ENCODE peak calls at places on chromosomes 7 and 10, in six cellular contexts. One of them, this sample, is unnamed.

GRCh38 chr10:70990661-70991060 is 102.3 kb upstream of the PCBD1 start:
- DNase-seq in CD8-positive, alpha-beta memory T cell: no peak
- DNase-seq in tibial nerve: no peak
- DNase-seq in mammary epithelial cell: no peak
- DNase-seq in SJCRH30: no peak
- DNase-seq in heart right ventricle: no peak
- DNase-seq in this sample: no peak

GRCh38 chr10:35470535-35470934 is 134.2 kb downstream of the CCNY start:
- DNase-seq in heart right ventricle: no peak
- DNase-seq in tibial nerve: no peak
- DNase-seq in mammary epithelial cell: no peak
- DNase-seq in CD8-positive, alpha-beta memory T cell: no peak
- DNase-seq in SJCRH30: no peak
- DNase-seq in this sample: no peak

GRCh38 chr7:16668978-16669377 is 23.0 kb downstream of the BZW2 start:
- DNase-seq in heart right ventricle: no peak
- DNase-seq in SJCRH30: no peak
- DNase-seq in tibial nerve: no peak
- DNase-seq in mammary epithelial cell: no peak
- DNase-seq in CD8-positive, alpha-beta memory T cell: no peak
- DNase-seq in this sample: no peak

GRCh38 chr10:14547826-14548225 is 217.1 kb upstream of the FRMD4A start:
- DNase-seq in mammary epithelial cell: no peak
- DNase-seq in heart right ventricle: no peak
- DNase-seq in SJCRH30: peak; percentile 16
- DNase-seq in tibial nerve: no peak
- DNase-seq in CD8-positive, alpha-beta memory T cell: no peak
- DNase-seq in this sample: no peak

GRCh38 chr10:103757531-103758293 is 97.7 kb downstream of the SH3PXD2A start:
- DNase-seq in CD8-positive, alpha-beta memory T cell: peak; percentile 15
- DNase-seq in mammary epithelial cell: peak; percentile 96
- DNase-seq in tibial nerve: peak; percentile 27
- DNase-seq in SJCRH30: no peak
- DNase-seq in heart right ventricle: peak; percentile 67
- DNase-seq in this sample: peak; percentile 84

GRCh38 chr7:11750191-11750590 is 81.8 kb downstream of the THSD7A start:
- DNase-seq in CD8-positive, alpha-beta memory T cell: no peak
- DNase-seq in heart right ventricle: no peak
- DNase-seq in mammary epithelial cell: no peak
- DNase-seq in SJCRH30: no peak
- DNase-seq in tibial nerve: no peak
- DNase-seq in this sample: no peak

GRCh38 chr7:73454424-73454823 is 20.8 kb downstream of the FZD9 start:
- DNase-seq in CD8-positive, alpha-beta memory T cell: no peak
- DNase-seq in tibial nerve: no peak
- DNase-seq in SJCRH30: no peak
- DNase-seq in mammary epithelial cell: no peak
- DNase-seq in heart right ventricle: no peak
- DNase-seq in this sample: no peak

GRCh38 chr7:32890553-32891045 is 961 bp downstream of the KBTBD2 start:
- DNase-seq in mammary epithelial cell: peak; percentile 69
- DNase-seq in SJCRH30: peak; percentile 57
- DNase-seq in heart right ventricle: peak; percentile 30
- DNase-seq in CD8-positive, alpha-beta memory T cell: peak; percentile 24
- DNase-seq in tibial nerve: peak; percentile 49
- DNase-seq in this sample: no peak

GRCh38 chr7:3943779-3944520 is 642.9 kb downstream of the SDK1 start:
- DNase-seq in mammary epithelial cell: no peak
- DNase-seq in CD8-positive, alpha-beta memory T cell: no peak
- DNase-seq in tibial nerve: no peak
- DNase-seq in heart right ventricle: no peak
- DNase-seq in SJCRH30: no peak
- DNase-seq in this sample: no peak

GRCh38 chr10:76675951-76676587 is 961.5 kb downstream of the KCNMA1 start:
- DNase-seq in SJCRH30: peak; percentile 33
- DNase-seq in heart right ventricle: peak; percentile 15
- DNase-seq in CD8-positive, alpha-beta memory T cell: no peak
- DNase-seq in mammary epithelial cell: peak; percentile 4
- DNase-seq in tibial nerve: peak; percentile 57
- DNase-seq in this sample: peak; percentile 88

GRCh38 chr7:88586219-88586618 is 173.3 kb upstream of the ZNF804B start:
- DNase-seq in SJCRH30: no peak
- DNase-seq in tibial nerve: no peak
- DNase-seq in heart right ventricle: no peak
- DNase-seq in CD8-positive, alpha-beta memory T cell: no peak
- DNase-seq in mammary epithelial cell: no peak
- DNase-seq in this sample: no peak

GRCh38 chr7:16989883-16990413 is 108.2 kb upstream of the AGR3 start:
- DNase-seq in mammary epithelial cell: peak; percentile 94
- DNase-seq in SJCRH30: peak; percentile 92
- DNase-seq in CD8-positive, alpha-beta memory T cell: no peak
- DNase-seq in tibial nerve: peak; percentile 90
- DNase-seq in heart right ventricle: peak; percentile 55
- DNase-seq in this sample: no peak

GRCh38 chr10:666237-667012 is 23.0 kb downstream of the DIP2C start:
- DNase-seq in tibial nerve: no peak
- DNase-seq in CD8-positive, alpha-beta memory T cell: no peak
- DNase-seq in mammary epithelial cell: no peak
- DNase-seq in heart right ventricle: no peak
- DNase-seq in SJCRH30: no peak
- DNase-seq in this sample: no peak

GRCh38 chr7:147432068-147432467 is 1158.5 kb upstream of the C7orf33 start:
- DNase-seq in tibial nerve: no peak
- DNase-seq in mammary epithelial cell: no peak
- DNase-seq in CD8-positive, alpha-beta memory T cell: no peak
- DNase-seq in SJCRH30: peak; percentile 41
- DNase-seq in heart right ventricle: no peak
- DNase-seq in this sample: no peak

GRCh38 chr10:354901-355617 is 219.8 kb downstream of the ZMYND11 start:
- DNase-seq in CD8-positive, alpha-beta memory T cell: no peak
- DNase-seq in heart right ventricle: no peak
- DNase-seq in SJCRH30: no peak
- DNase-seq in tibial nerve: no peak
- DNase-seq in mammary epithelial cell: no peak
- DNase-seq in this sample: no peak

GRCh38 chr7:21969822-21970221 is 24.1 kb upstream of the CDCA7L start:
- DNase-seq in heart right ventricle: no peak
- DNase-seq in mammary epithelial cell: no peak
- DNase-seq in SJCRH30: no peak
- DNase-seq in CD8-positive, alpha-beta memory T cell: no peak
- DNase-seq in tibial nerve: no peak
- DNase-seq in this sample: no peak

GRCh38 chr10:43680035-43680434 is 31.4 kb upstream of the ZNF32 start:
- DNase-seq in CD8-positive, alpha-beta memory T cell: no peak
- DNase-seq in heart right ventricle: no peak
- DNase-seq in mammary epithelial cell: peak; percentile 14
- DNase-seq in tibial nerve: no peak
- DNase-seq in SJCRH30: no peak
- DNase-seq in this sample: no peak

GRCh38 chr10:84310470-84310869 is 17.9 kb upstream of the CCSER2 start:
- DNase-seq in SJCRH30: no peak
- DNase-seq in mammary epithelial cell: no peak
- DNase-seq in CD8-positive, alpha-beta memory T cell: no peak
- DNase-seq in heart right ventricle: no peak
- DNase-seq in tibial nerve: no peak
- DNase-seq in this sample: no peak

GRCh38 chr7:49866910-49867309 is 93.5 kb downstream of the VWC2 start:
- DNase-seq in heart right ventricle: no peak
- DNase-seq in SJCRH30: no peak
- DNase-seq in tibial nerve: no peak
- DNase-seq in CD8-positive, alpha-beta memory T cell: no peak
- DNase-seq in mammary epithelial cell: no peak
- DNase-seq in this sample: no peak

GRCh38 chr10:12720217-12720981 is 281.1 kb downstream of the CCDC3 start:
- DNase-seq in mammary epithelial cell: peak; percentile 97
- DNase-seq in SJCRH30: peak; percentile 77
- DNase-seq in heart right ventricle: peak; percentile 54
- DNase-seq in CD8-positive, alpha-beta memory T cell: no peak
- DNase-seq in tibial nerve: peak; percentile 93
- DNase-seq in this sample: peak; percentile 94
- H3K27ac ChIP-seq in mammary epithelial cell: peak overlapping the region; percentile 36
- H3K27ac ChIP-seq in SJCRH30: peak overlapping the region; percentile 8
- H3K27ac ChIP-seq in heart right ventricle: peak overlapping the region; percentile 24
- H3K27ac ChIP-seq in CD8-positive, alpha-beta memory T cell: no peak overlapping the region
- H3K27ac ChIP-seq in tibial nerve: peak overlapping the region; percentile 15
- H3K27ac ChIP-seq in this sample: peak overlapping the region; percentile 52

GRCh38 chr10:124223001-124223710 is 129.8 kb upstream of the CHST15 start:
- DNase-seq in SJCRH30: no peak
- DNase-seq in mammary epithelial cell: no peak
- DNase-seq in tibial nerve: no peak
- DNase-seq in CD8-positive, alpha-beta memory T cell: no peak
- DNase-seq in heart right ventricle: no peak
- DNase-seq in this sample: no peak

GRCh38 chr10:124222298-124223000 is 129.1 kb upstream of the CHST15 start:
- DNase-seq in heart right ventricle: no peak
- DNase-seq in CD8-positive, alpha-beta memory T cell: no peak
- DNase-seq in SJCRH30: peak; percentile 61
- DNase-seq in mammary epithelial cell: no peak
- DNase-seq in tibial nerve: no peak
- DNase-seq in this sample: peak; percentile 69

GRCh38 chr10:124224331-124225028 is 131.1 kb upstream of the CHST15 start:
- DNase-seq in SJCRH30: no peak
- DNase-seq in CD8-positive, alpha-beta memory T cell: no peak
- DNase-seq in tibial nerve: no peak
- DNase-seq in heart right ventricle: no peak
- DNase-seq in mammary epithelial cell: peak; percentile 64
- DNase-seq in this sample: peak; percentile 84

GRCh38 chr10:124225029-124225467 is 131.7 kb upstream of the CHST15 start:
- DNase-seq in heart right ventricle: no peak
- DNase-seq in tibial nerve: no peak
- DNase-seq in mammary epithelial cell: no peak
- DNase-seq in CD8-positive, alpha-beta memory T cell: no peak
- DNase-seq in SJCRH30: peak; percentile 9
- DNase-seq in this sample: no peak

GRCh38 chr10:124223711-124224085 is 130.3 kb upstream of the CHST15 start:
- DNase-seq in mammary epithelial cell: no peak
- DNase-seq in CD8-positive, alpha-beta memory T cell: no peak
- DNase-seq in tibial nerve: no peak
- DNase-seq in SJCRH30: no peak
- DNase-seq in heart right ventricle: no peak
- DNase-seq in this sample: peak; percentile 33
- H3K9me3 ChIP-seq in mammary epithelial cell: peaks cover 3% of the 10 kb centered on the region
- H3K9me3 ChIP-seq in CD8-positive, alpha-beta memory T cell: no peaks in the 10 kb centered on the region
- H3K9me3 ChIP-seq in tibial nerve: no peaks in the 10 kb centered on the region
- H3K9me3 ChIP-seq in SJCRH30: no peaks in the 10 kb centered on the region
- H3K9me3 ChIP-seq in heart right ventricle: peaks cover 5% of the 10 kb centered on the region
- H3K9me3 ChIP-seq in this sample: no peaks in the 10 kb centered on the region

DNA sequence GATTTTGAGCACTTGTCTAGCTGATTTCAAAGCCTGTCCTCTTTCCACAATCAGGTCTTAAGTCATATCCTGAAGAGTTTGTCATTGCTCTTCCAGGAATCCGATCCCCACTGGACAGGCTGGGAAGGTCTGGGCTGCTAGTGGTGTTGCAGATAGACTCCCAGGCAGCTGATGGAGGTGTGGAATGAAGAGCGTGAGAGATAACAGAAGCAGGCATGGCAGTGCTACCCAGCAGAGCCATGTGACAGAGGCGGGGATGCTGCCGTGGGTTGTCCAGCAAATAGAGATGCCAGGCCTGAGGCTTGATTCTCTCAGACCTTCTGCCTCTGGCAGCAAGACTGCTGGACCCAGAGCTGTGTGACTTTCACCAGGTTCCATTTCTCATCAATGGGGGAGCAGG is 116.5 kb upstream of the EEPD1 start:
- DNase-seq in CD8-positive, alpha-beta memory T cell: no peak
- DNase-seq in mammary epithelial cell: peak; percentile 7
- DNase-seq in tibial nerve: no peak
- DNase-seq in heart right ventricle: peak; percentile 54
- DNase-seq in SJCRH30: no peak
- DNase-seq in this sample: no peak
- H3K27ac ChIP-seq in CD8-positive, alpha-beta memory T cell: no peak overlapping the region
- H3K27ac ChIP-seq in mammary epithelial cell: peak overlapping the region; percentile 44
- H3K27ac ChIP-seq in tibial nerve: peak overlapping the region; percentile 67
- H3K27ac ChIP-seq in heart right ventricle: peak overlapping the region; percentile 87
- H3K27ac ChIP-seq in SJCRH30: no peak overlapping the region
- H3K27ac ChIP-seq in this sample: no peak overlapping the region

DNA sequence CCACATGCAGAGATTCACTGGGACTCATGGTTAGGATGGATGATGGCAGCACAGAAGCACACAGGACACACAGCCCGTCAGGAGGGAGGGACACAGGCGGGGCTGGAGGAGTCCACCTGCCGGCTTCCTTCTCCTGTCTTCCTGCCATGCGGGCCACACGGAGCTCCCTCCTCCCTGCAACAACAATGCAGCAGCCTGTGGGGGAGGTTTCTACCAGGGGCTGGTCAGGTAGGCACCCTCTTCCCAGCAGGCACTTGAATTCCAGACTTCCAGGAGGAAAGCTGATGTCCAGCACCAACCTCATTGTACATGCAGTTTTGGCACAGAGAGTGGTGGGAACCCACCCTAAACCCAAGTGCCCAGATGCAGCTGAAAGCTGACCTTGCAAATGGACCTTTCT is 341.2 kb downstream of the GLRX3 start:
- DNase-seq in heart right ventricle: no peak
- DNase-seq in tibial nerve: no peak
- DNase-seq in CD8-positive, alpha-beta memory T cell: no peak
- DNase-seq in mammary epithelial cell: no peak
- DNase-seq in SJCRH30: no peak
- DNase-seq in this sample: no peak
- H3K9me3 ChIP-seq in heart right ventricle: no peaks in the 10 kb centered on the region
- H3K9me3 ChIP-seq in tibial nerve: no peaks in the 10 kb centered on the region
- H3K9me3 ChIP-seq in CD8-positive, alpha-beta memory T cell: no peaks in the 10 kb centered on the region
- H3K9me3 ChIP-seq in mammary epithelial cell: peaks cover 53% of the 10 kb centered on the region
- H3K9me3 ChIP-seq in SJCRH30: no peaks in the 10 kb centered on the region
- H3K9me3 ChIP-seq in this sample: no peaks in the 10 kb centered on the region

GRCh38 chr7:125136755-125137547 is 207.3 kb upstream of the POT1 start:
- DNase-seq in CD8-positive, alpha-beta memory T cell: no peak
- DNase-seq in mammary epithelial cell: peak; percentile 96
- DNase-seq in SJCRH30: no peak
- DNase-seq in heart right ventricle: no peak
- DNase-seq in tibial nerve: no peak
- DNase-seq in this sample: no peak
- H3K27ac ChIP-seq in CD8-positive, alpha-beta memory T cell: no peak overlapping the region
- H3K27ac ChIP-seq in mammary epithelial cell: peak overlapping the region; percentile 96
- H3K27ac ChIP-seq in SJCRH30: no peak overlapping the region
- H3K27ac ChIP-seq in heart right ventricle: no peak overlapping the region
- H3K27ac ChIP-seq in tibial nerve: no peak overlapping the region
- H3K27ac ChIP-seq in this sample: no peak overlapping the region

This sample was measured in aorta.